ENCODE peak calls at places on chromosome 16, in six cellular contexts. L, H, K, Q, D and A are unnamed samples.

GRCh38 chr16:75341934-75342811 is 90.7 kb upstream of the BCAR1 start:
- DNase-seq in D (no peak), Q (no peak), K (no peak), L (no peak), H (no peak), A (no peak)

GRCh38 chr16:70152578-70153302 is 20.8 kb upstream of the CLEC18C start:
- DNase-seq in L (no peak), K (no peak), H (no peak), Q (peak; percentile 5), D (no peak), A (no peak)

GRCh38 chr16:11340710-11341109 is 4.5 kb upstream of the RMI2 start:
- DNase-seq in K (no peak), Q (no peak), H (no peak), D (no peak), L (no peak), A (no peak)

GRCh38 chr16:78742501-78743283 is 643.2 kb downstream of the WWOX start:
- DNase-seq in L (no peak), D (no peak), H (peak; percentile 13), Q (no peak), K (peak; percentile 47), A (peak; percentile 26)

GRCh38 chr16:67803894-67804293 is 2.5 kb downstream of the RANBP10 start:
- DNase-seq in D (no peak), Q (no peak), K (no peak), L (no peak), H (peak; percentile 24), A (no peak)

GRCh38 chr16:69554495-69554894 is 11.3 kb upstream of the NFAT5 start:
- DNase-seq in D (no peak), H (peak; percentile 20), Q (no peak), K (no peak), L (no peak), A (no peak)

GRCh38 chr16:75218256-75219076 is at the start of gene CTRB1:
- DNase-seq in L (no peak), D (no peak), H (no peak), K (no peak), Q (no peak), A (no peak)

GRCh38 chr16:48365030-48365600 is 20.1 kb downstream of the SIAH1 start:
- DNase-seq in L (no peak), K (no peak), D (no peak), H (no peak), Q (no peak), A (no peak)

GRCh38 chr16:85165781-85166180 is 53.5 kb upstream of the CIBAR2 start:
- DNase-seq in H (no peak), L (no peak), K (no peak), D (no peak), Q (no peak), A (no peak)

GRCh38 chr16:38941-39892 is 14.2 kb downstream of the POLR3K start:
- DNase-seq in D (peak; percentile 59), H (peak; percentile 86), K (peak; percentile 24), L (no peak), Q (no peak), A (peak; percentile 61)

GRCh38 chr16:30555848-30556473 is 2.2 kb downstream of the ZNF764 start:
- DNase-seq in H (no peak), K (no peak), Q (no peak), L (no peak), D (no peak), A (no peak)
- H3K27ac ChIP-seq in H (no peak overlapping the region), K (no peak overlapping the region), Q (no peak overlapping the region), L (no peak overlapping the region), D (no peak overlapping the region), A (no peak overlapping the region)

DNA sequence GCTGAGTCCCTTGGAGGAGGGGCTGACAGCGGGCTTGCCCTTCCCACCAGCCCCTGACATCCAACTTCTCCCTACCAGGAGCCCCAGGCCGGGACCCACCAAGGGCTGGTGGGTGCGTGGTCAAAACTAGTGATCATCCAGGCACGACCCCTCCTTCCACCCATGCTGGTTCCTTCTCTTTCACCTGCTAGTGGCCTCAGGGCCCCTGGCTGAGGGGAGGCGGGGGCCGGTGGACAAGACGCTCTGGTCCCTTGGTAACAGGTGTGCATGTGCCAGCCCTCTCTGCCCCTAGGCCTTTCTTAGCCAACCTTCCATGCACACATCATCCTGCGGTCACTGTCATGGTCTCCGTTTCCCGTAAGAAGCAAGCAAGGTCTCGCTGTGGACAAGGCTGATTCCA is 8.4 kb downstream of the ZNF213 start:
- DNase-seq in L (no peak), H (no peak), Q (no peak), K (no peak), D (peak; percentile 75), A (no peak)
- H3K27ac ChIP-seq in L (no peak overlapping the region), H (no peak overlapping the region), Q (no peak overlapping the region), K (no peak overlapping the region), D (peak overlapping the region; percentile 60), A (no peak overlapping the region)

GRCh38 chr16:15396948-15397594 is 1.5 kb downstream of the MPV17L start:
- DNase-seq in D (no peak), L (no peak), K (no peak), H (no peak), Q (no peak), A (no peak)
- H3K27ac ChIP-seq in D (peak overlapping the region; percentile 72), L (no peak overlapping the region), K (no peak overlapping the region), H (no peak overlapping the region), Q (no peak overlapping the region), A (no peak overlapping the region)

GRCh38 chr16:1819611-1820010 is 7.0 kb downstream of the HAGH start:
- DNase-seq in H (no peak), D (no peak), Q (no peak), L (no peak), K (no peak), A (no peak)

GRCh38 chr16:1821861-1822611 is 4.6 kb downstream of the HAGH start:
- DNase-seq in H (no peak), Q (no peak), D (no peak), K (no peak), L (no peak), A (no peak)

GRCh38 chr16:1818873-1819525 is 7.6 kb downstream of the HAGH start:
- DNase-seq in D (no peak), K (no peak), L (no peak), H (no peak), Q (no peak), A (no peak)

GRCh38 chr16:1820973-1821290 is 5.7 kb downstream of the HAGH start:
- DNase-seq in D (no peak), K (no peak), H (no peak), Q (no peak), L (no peak), A (no peak)

GRCh38 chr16:1820096-1820972 is 6.3 kb downstream of the HAGH start:
- DNase-seq in H (no peak), D (no peak), K (no peak), L (no peak), Q (no peak), A (no peak)
- H3K27ac ChIP-seq in H (no peak overlapping the region), D (no peak overlapping the region), K (no peak overlapping the region), L (no peak overlapping the region), Q (no peak overlapping the region), A (no peak overlapping the region)

DNA sequence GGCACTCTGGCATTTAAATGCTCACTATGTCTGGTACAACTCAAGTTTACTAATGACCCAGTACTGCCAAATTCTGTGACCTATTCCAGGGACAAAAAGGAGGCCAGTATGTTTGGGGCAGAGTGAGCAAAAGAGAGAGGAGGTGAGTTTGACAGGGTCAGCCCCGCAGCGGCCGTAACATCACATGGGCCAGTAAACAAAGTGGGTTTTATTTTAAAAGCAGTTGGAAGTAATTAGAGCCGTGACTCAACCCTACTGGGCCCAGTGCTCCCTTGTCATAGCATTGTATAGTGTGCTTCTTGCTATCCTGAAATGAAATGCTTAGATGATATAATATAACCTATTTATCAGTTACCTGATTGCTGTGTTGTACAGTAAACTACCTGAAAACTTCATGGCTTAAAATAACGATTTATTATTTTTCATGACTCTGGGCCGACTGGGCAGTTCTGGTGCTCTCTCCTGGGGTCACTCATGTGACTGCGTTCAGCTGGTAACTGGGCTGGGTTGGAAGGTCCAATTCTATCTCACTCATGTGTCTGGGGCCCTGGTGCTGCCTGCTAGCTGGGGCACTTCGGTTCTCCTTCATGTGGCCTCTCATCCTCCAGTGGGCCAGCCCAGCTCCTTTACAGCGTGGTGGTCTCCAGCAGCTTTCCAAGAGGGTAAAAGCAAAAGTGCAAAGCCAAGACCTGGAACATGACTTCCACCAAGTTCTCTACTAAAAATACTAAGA is 27.4 kb downstream of the IQCK start:
- DNase-seq in L (no peak), Q (no peak), K (no peak), D (no peak), H (no peak), A (peak; percentile 44)
- H3K27ac ChIP-seq in L (no peak overlapping the region), Q (no peak overlapping the region), K (no peak overlapping the region), D (peak overlapping the region; percentile 33), H (no peak overlapping the region), A (no peak overlapping the region)

DNA sequence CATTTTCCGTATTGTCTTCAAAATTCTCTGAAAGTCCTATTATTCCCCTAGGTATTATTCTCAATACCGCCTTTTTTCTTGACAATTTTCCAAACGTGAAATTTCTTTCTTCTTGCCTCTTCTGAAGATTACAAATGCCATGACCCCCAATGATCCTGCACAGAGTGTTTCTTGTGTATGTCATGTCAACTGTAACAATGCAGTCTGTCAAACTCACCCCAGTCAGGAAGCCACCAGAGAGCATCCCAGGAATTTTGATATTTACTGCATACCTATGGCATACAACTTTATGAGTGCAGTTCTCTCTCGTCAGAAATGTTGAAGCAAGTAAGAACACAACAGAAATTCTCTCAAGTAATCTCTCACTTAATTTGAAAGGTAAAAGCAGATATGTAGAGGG is 847.3 kb upstream of the CDH8 start:
- DNase-seq in L (no peak), H (no peak), Q (no peak), K (no peak), D (no peak), A (no peak)
- H3K27ac ChIP-seq in L (no peak overlapping the region), H (no peak overlapping the region), Q (no peak overlapping the region), K (no peak overlapping the region), D (no peak overlapping the region), A (no peak overlapping the region)

DNA sequence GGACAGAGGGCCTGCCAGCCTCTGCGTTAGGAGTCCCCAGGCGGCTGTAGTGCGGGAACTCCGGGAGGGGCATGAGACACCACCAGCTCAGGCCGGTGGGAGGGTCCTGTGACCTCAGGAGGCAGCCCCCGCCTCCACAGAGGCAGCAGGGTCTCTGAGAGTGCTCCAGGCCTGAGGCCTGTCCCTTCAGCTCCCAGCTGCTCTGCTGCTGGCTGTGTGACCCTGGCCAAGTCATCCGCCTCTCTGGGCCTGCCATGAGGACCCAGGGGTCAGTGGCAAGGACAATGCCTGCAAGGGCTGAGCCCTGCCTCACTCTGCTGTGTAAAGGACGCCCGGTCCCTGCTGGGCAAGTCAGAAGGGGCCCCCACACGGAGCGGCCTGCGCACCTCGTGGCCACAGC is 27.1 kb upstream of the ZFPM1 start:
- DNase-seq in D (no peak), K (no peak), Q (no peak), L (no peak), H (no peak), A (no peak)
- H3K27ac ChIP-seq in D (peak overlapping the region; percentile 72), K (no peak overlapping the region), Q (no peak overlapping the region), L (no peak overlapping the region), H (no peak overlapping the region), A (no peak overlapping the region)

DNA sequence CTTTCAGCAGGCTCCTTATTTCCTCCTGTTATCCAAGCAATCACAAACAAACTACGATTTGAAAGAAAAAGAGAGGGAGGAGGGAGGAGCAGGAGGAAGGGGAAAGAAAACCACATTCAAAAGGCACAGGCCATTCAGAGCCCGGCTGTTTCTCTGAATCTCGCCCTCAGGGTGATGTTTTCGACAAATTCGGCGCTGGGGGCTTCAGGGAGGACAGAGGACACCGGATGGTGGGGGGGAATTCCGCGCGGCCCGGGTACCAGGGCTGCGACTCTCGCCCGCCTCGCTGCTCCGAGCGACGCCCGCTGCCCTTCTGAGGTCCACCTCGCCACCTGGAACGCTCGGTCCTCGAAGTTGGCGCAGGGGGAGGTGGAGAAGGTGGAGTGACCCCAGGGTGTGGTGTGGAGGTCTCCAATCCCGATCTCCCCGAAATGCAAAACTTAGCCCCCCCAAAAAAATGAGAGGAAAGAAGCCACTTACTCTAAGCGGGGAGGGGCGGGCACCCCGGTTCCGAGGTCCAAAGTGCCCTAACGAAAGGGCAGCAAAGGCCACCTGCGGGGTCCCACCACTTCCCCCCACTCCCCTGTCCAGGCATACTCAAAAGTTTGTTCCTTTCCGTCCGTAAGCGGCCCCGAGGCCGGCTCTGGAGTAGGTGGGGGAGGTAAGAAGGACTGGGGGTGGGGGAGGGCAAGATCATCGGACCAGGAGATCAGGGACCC is 1.2 kb downstream of the TOX3 start:
- DNase-seq in Q (no peak), K (no peak), L (no peak), H (no peak), D (no peak), A (no peak)
- H3K27ac ChIP-seq in Q (peak overlapping the region; percentile 72), K (no peak overlapping the region), L (no peak overlapping the region), H (no peak overlapping the region), D (no peak overlapping the region), A (no peak overlapping the region)